ENCODE peak calls at places on chromosomes 7 and 10, in ten cellular contexts. H is fibroblast of lung, B is hepatocyte, Y is prostate gland, U is H9, G is A673, S is colonic mucosa, W is A549, F is tibial nerve, D is pancreas. V is an unnamed sample.
A peak's percentile ranks its signal among the peaks of the same experiment; 100 is the strongest.

GRCh38 chr7:77894574-77895091 is 96.1 kb downstream of the PHTF2 start:
- DNase-seq in B (no peak), D (no peak), S (no peak), Y (no peak), H (no peak), W (no peak), G (peak; percentile 97), F (no peak), U (no peak), V (no peak)

GRCh38 chr10:119211176-119211575 is 3.8 kb downstream of the GRK5 start:
- DNase-seq in U (no peak), F (no peak), S (no peak), D (no peak), W (no peak), H (peak; percentile 95), G (no peak), B (no peak), Y (no peak), V (no peak)

GRCh38 chr7:81211617-81212016 is 292.8 kb upstream of the SEMA3C start:
- DNase-seq in B (no peak), W (no peak), D (no peak), S (no peak), F (no peak), Y (no peak), H (peak; percentile 3), G (peak; percentile 19), U (no peak), V (no peak)

GRCh38 chr10:117546020-117546629 is 3.6 kb downstream of the EMX2 start:
- DNase-seq in D (no peak), U (no peak), H (no peak), S (no peak), G (no peak), Y (no peak), W (no peak), F (no peak), B (no peak), V (no peak)

GRCh38 chr10:3167611-3168330 is 4.8 kb downstream of the PITRM1 start:
- DNase-seq in W (no peak), F (no peak), Y (no peak), H (no peak), D (no peak), U (no peak), G (no peak), S (no peak), B (no peak), V (no peak)

GRCh38 chr7:151477867-151478266 is 37.9 kb upstream of the CRYGN start:
- DNase-seq in G (no peak), H (no peak), U (no peak), D (no peak), F (no peak), B (no peak), W (no peak), Y (no peak), S (no peak), V (no peak)

GRCh38 chr7:37211097-37211496 is 237.6 kb downstream of the ELMO1 start:
- DNase-seq in G (no peak), B (peak; percentile 75), S (peak; percentile 26), F (peak; percentile 53), D (no peak), Y (no peak), U (no peak), H (peak; percentile 98), W (no peak), V (peak; percentile 1)

GRCh38 chr7:27091936-27092752 is 3.7 kb downstream of the HOXA1 start:
- DNase-seq in S (no peak), H (no peak), F (no peak), U (peak; percentile 83), G (no peak), Y (no peak), W (no peak), B (no peak), D (no peak), V (no peak)

GRCh38 chr10:75014516-75015230 is 96.8 kb upstream of the SAMD8 start:
- DNase-seq in Y (no peak), U (no peak), B (no peak), D (no peak), S (no peak), W (no peak), G (no peak), H (no peak), F (no peak), V (peak; percentile 50)

GRCh38 chr7:1647961-1648631 is 22.0 kb upstream of the ELFN1 start:
- DNase-seq in B (no peak), U (no peak), F (no peak), W (no peak), S (no peak), H (no peak), Y (peak; percentile 68), G (peak; percentile 51), D (peak; percentile 35), V (no peak)

GRCh38 chr7:98641646-98642489 is 24.8 kb downstream of the NPTX2 start:
- DNase-seq in D (no peak), B (no peak), U (no peak), W (no peak), H (no peak), Y (no peak), G (no peak), F (no peak), S (no peak), V (peak; percentile 2)

GRCh38 chr7:77855371-77856083 is 57.0 kb downstream of the PHTF2 start:
- DNase-seq in H (peak; percentile 45), G (peak; percentile 14), D (no peak), B (no peak), S (no peak), F (no peak), U (no peak), W (no peak), Y (no peak), V (no peak)

GRCh38 chr7:141558544-141559183 is 7.5 kb downstream of the AGK start:
- DNase-seq in Y (no peak), D (no peak), G (no peak), H (peak; percentile 61), U (no peak), S (no peak), W (no peak), F (no peak), B (no peak), V (no peak)

GRCh38 chr10:112209534-112210200 is 26.1 kb upstream of the GPAM start:
- DNase-seq in W (no peak), Y (no peak), B (peak; percentile 45), S (no peak), H (no peak), U (no peak), D (no peak), F (no peak), G (peak; percentile 59), V (no peak)

GRCh38 chr10:44894691-44895090 is 16.4 kb upstream of the TMEM72 start:
- DNase-seq in Y (no peak), G (no peak), D (no peak), F (no peak), S (no peak), B (no peak), H (no peak), W (no peak), U (no peak), V (no peak)
- H3K4me1 ChIP-seq in Y (no peaks in the 10 kb centered on the region), G (no peaks in the 10 kb centered on the region), D (no peaks in the 10 kb centered on the region), F (no peaks in the 10 kb centered on the region), S (peaks cover under 1% of the 10 kb centered on the region), B (no peaks in the 10 kb centered on the region), H (no peaks in the 10 kb centered on the region), W (no peaks in the 10 kb centered on the region), U (peaks cover under 1% of the 10 kb centered on the region), V (peaks cover 7% of the 10 kb centered on the region)

GRCh38 chr7:15554744-15555143 is 7.1 kb downstream of the AGMO start:
- DNase-seq in Y (no peak), W (no peak), B (no peak), U (no peak), G (no peak), S (no peak), H (no peak), D (no peak), F (no peak), V (no peak)
- H3K4me1 ChIP-seq in Y (no peaks in the 10 kb centered on the region), W (peaks cover 36% of the 10 kb centered on the region), B (peaks cover 15% of the 10 kb centered on the region), U (no peaks in the 10 kb centered on the region), G (peaks cover 3% of the 10 kb centered on the region), S (no peaks in the 10 kb centered on the region), H (no peaks in the 10 kb centered on the region), D (no peaks in the 10 kb centered on the region), F (no peaks in the 10 kb centered on the region), V (no peaks in the 10 kb centered on the region)

GRCh38 chr10:69449841-69450240 is 1.4 kb upstream of the TSPAN15 start:
- DNase-seq in Y (no peak), B (peak; percentile 78), D (peak; percentile 52), W (peak; percentile 95), H (peak; percentile 33), U (peak; percentile 78), S (peak; percentile 86), G (peak; percentile 52), F (peak; percentile 48), V (peak; percentile 83)
- H3K4me1 ChIP-seq in Y (peaks cover 6% of the 10 kb centered on the region), B (peaks cover 25% of the 10 kb centered on the region), D (peaks cover 13% of the 10 kb centered on the region), W (peaks cover 79% of the 10 kb centered on the region), H (no peaks in the 10 kb centered on the region), U (no peaks in the 10 kb centered on the region), S (peaks cover 14% of the 10 kb centered on the region), G (peaks cover 9% of the 10 kb centered on the region), F (no peaks in the 10 kb centered on the region), V (peaks cover 8% of the 10 kb centered on the region)

GRCh38 chr10:124741922-124742417 is 2.2 kb downstream of the FAM53B start:
- DNase-seq in S (no peak), H (no peak), W (no peak), F (no peak), D (no peak), U (no peak), B (peak; percentile 15), G (no peak), Y (no peak), V (peak; percentile 49)

GRCh38 chr10:124739996-124740373 is 4.2 kb downstream of the FAM53B start:
- DNase-seq in W (no peak), D (no peak), U (no peak), H (no peak), Y (no peak), S (no peak), F (no peak), G (no peak), B (peak; percentile 28), V (no peak)

GRCh38 chr10:124742418-124743187 is 1.6 kb downstream of the FAM53B start:
- DNase-seq in S (peak; percentile 61), G (peak; percentile 59), Y (no peak), F (no peak), W (peak; percentile 47), H (peak; percentile 33), D (no peak), B (peak; percentile 47), U (no peak), V (peak; percentile 60)

GRCh38 chr10:124740374-124741280 is 3.6 kb downstream of the FAM53B start:
- DNase-seq in S (peak; percentile 71), B (peak; percentile 52), W (no peak), D (peak; percentile 25), F (no peak), H (peak; percentile 72), U (no peak), G (no peak), Y (peak; percentile 45), V (peak; percentile 95)

DNA sequence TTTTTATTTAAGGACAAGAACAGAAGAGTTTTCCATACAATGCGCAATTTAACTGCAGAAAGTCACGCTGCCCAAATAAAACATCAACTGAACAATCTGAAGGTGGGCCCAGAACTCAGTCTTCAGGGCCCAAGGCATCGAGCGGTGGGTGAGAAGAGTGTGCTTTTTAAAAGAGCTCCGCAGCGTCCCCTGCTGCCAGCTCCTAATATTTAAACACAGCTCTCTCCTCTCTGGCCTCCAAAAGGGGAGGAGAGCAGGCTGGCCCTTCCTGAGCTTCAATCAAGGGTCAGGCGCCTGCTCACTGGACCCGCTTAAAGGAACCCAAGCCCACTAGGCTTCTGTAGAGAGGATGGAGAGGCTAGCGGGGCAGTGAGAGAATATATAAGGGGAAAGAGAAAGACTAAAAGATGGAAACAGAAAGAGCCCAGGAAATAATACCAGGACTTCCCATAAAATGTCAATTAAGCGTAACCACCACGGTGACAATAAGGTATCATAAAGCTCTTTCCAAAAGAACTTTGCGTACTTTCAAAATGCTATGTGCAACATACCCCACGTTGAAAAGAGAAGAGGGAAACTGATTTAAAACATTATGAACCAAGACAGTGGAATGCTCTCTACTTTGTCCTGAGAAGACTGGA is 2.8 kb downstream of the FAM53B start:
- DNase-seq in F (peak; percentile 80), S (peak; percentile 95), D (peak; percentile 66), W (peak; percentile 71), Y (peak; percentile 83), B (peak; percentile 89), U (peak; percentile 85), H (peak; percentile 80), G (peak; percentile 80), V (peak; percentile 89)
- H3K4me1 ChIP-seq in F (peaks cover 7% of the 10 kb centered on the region), S (peaks cover 44% of the 10 kb centered on the region), D (peaks cover 18% of the 10 kb centered on the region), W (peaks cover 44% of the 10 kb centered on the region), Y (peaks cover 30% of the 10 kb centered on the region), B (peaks cover 65% of the 10 kb centered on the region), U (peaks cover 18% of the 10 kb centered on the region), H (peaks cover 6% of the 10 kb centered on the region), G (peaks cover 28% of the 10 kb centered on the region), V (peaks cover 29% of the 10 kb centered on the region)